ENCODE peak calls at places on chromosomes 16 and 17, in ten cellular contexts. K is fibroblast of lung; J is thoracic aorta; Z is Calu3; V is mucosa of descending colon; W is nephron progenitor cell; G is GM12865; T is psoas muscle; S is progenitor cell of endocrine pancreas; U is CD8-positive, alpha-beta T cell. X is an unnamed sample.

GRCh38 chr16:26889751-26890150 is 177.0 kb upstream of the C16orf82 start:
- DNase-seq in K (no peak), S (no peak), W (no peak), V (no peak), T (no peak), G (no peak), U (no peak), Z (no peak), J (no peak), X (no peak)

GRCh38 chr16:75257886-75258806 is 6.7 kb upstream of the BCAR1 start:
- DNase-seq in G (peak), K (no peak), Z (no peak), U (no peak), J (no peak), T (peak), S (no peak), W (no peak), V (no peak), X (no peak)

GRCh38 chr17:78973792-78974520 is 5.8 kb downstream of the LGALS3BP start:
- DNase-seq in Z (no peak), K (no peak), W (no peak), V (no peak), J (no peak), S (no peak), T (no peak), U (no peak), G (no peak), X (no peak)

GRCh38 chr17:81169870-81170309 is 3.9 kb upstream of the AATK start:
- DNase-seq in S (no peak), W (no peak), G (no peak), V (no peak), J (no peak), T (no peak), K (no peak), Z (no peak), U (no peak), X (no peak)

GRCh38 chr16:67158637-67159600 is 790 bp downstream of the TRADD start:
- DNase-seq in T (no peak), S (no peak), V (peak), U (peak), G (peak), K (peak), J (no peak), Z (peak), W (no peak), X (peak)

GRCh38 chr17:280901-281300 is 71.7 kb downstream of the RPH3AL start:
- DNase-seq in J (no peak), S (no peak), Z (no peak), U (no peak), T (no peak), G (no peak), W (no peak), V (no peak), K (no peak), X (no peak)

GRCh38 chr17:50858486-50859225 is 7.5 kb downstream of the TOB1 start:
- DNase-seq in W (no peak), G (no peak), K (no peak), V (no peak), U (no peak), S (no peak), Z (no peak), T (no peak), J (no peak), X (no peak)

GRCh38 chr16:70481929-70482536 is 27.6 kb downstream of the FCSK start:
- DNase-seq in S (no peak), T (no peak), J (no peak), W (no peak), V (no peak), G (no peak), U (no peak), Z (no peak), K (peak), X (no peak)

GRCh38 chr17:15893333-15894024 is 51.5 kb upstream of the ADORA2B start:
- DNase-seq in Z (no peak), V (no peak), U (no peak), W (no peak), J (no peak), T (no peak), K (peak), G (no peak), S (no peak), X (no peak)

GRCh38 chr17:75565618-75566017 is 22.0 kb upstream of the MYO15B start:
- DNase-seq in K (no peak), W (no peak), S (no peak), V (no peak), Z (no peak), G (no peak), U (no peak), J (no peak), T (no peak), X (no peak)

GRCh38 chr16:52471650-52472370 is 75.1 kb downstream of the TOX3 start:
- DNase-seq in K (no peak), W (no peak), V (no peak), Z (no peak), U (no peak), G (no peak), J (no peak), S (no peak), T (no peak), X (no peak)

GRCh38 chr16:28202147-28202746 is 9.5 kb downstream of the XPO6 start:
- DNase-seq in T (no peak), Z (no peak), V (no peak), U (no peak), J (no peak), S (no peak), W (no peak), G (no peak), K (no peak), X (no peak)

GRCh38 chr17:13384626-13385025 is 217.1 kb downstream of the HS3ST3A1 start:
- DNase-seq in K (no peak), W (no peak), S (no peak), J (no peak), G (no peak), V (no peak), Z (no peak), T (no peak), U (no peak), X (no peak)

GRCh38 chr16:29306953-29307597 is 99.4 kb downstream of the NPIPB11 start:
- DNase-seq in J (no peak), T (no peak), K (peak), U (no peak), V (no peak), G (no peak), W (no peak), Z (no peak), S (no peak), X (no peak)

GRCh38 chr16:15643453-15644305 is 725 bp upstream of the MARF1 start:
- DNase-seq in Z (peak), U (peak), K (peak), J (no peak), V (peak), G (peak), T (no peak), W (peak), S (no peak), X (no peak)

GRCh38 chr16:30473231-30474061 is 904 bp downstream of the ITGAL start:
- DNase-seq in V (peak), T (no peak), W (no peak), S (no peak), G (peak), J (no peak), U (peak), Z (no peak), K (no peak), X (peak)

GRCh38 chr16:70688266-70688742 is 2.5 kb upstream of the MTSS2 start:
- DNase-seq in Z (no peak), G (no peak), W (no peak), V (peak), K (peak), S (no peak), T (peak), U (no peak), J (no peak), X (no peak)

GRCh38 chr17:5879424-5879823 is 190.8 kb upstream of the WSCD1 start:
- DNase-seq in U (no peak), V (no peak), G (no peak), W (no peak), J (no peak), K (no peak), T (no peak), Z (no peak), S (no peak), X (no peak)

GRCh38 chr16:51024703-51025102 is 126.4 kb downstream of the SALL1 start:
- DNase-seq in G (no peak), Z (no peak), K (no peak), T (no peak), J (no peak), U (no peak), V (no peak), W (no peak), S (no peak), X (no peak)

GRCh38 chr17:82418001-82418986 is at the start of the genes HEXD and OGFOD3:
- DNase-seq in U (peak), T (peak), W (peak), Z (peak), J (no peak), V (peak), K (peak), G (peak), S (peak), X (peak)

GRCh38 chr17:16301963-16302855 is 51.1 kb downstream of the CENPV start:
- DNase-seq in Z (no peak), T (no peak), J (no peak), K (peak), W (no peak), U (no peak), S (no peak), V (no peak), G (no peak), X (no peak)

GRCh38 chr17:37461668-37462067 is 28.0 kb upstream of the DUSP14 start:
- DNase-seq in V (no peak), J (no peak), W (no peak), U (no peak), S (no peak), Z (no peak), G (no peak), K (no peak), T (no peak), X (no peak)

GRCh38 chr16:88673685-88674398 is 11.0 kb upstream of the MVD start:
- DNase-seq in S (no peak), J (no peak), U (no peak), Z (no peak), T (no peak), K (no peak), W (no peak), G (peak), V (no peak), X (no peak)

GRCh38 chr17:73013816-73014663 is 78.4 kb downstream of the SLC39A11 start:
- DNase-seq in T (no peak), J (no peak), U (no peak), K (peak), Z (no peak), G (no peak), V (no peak), S (no peak), W (peak), X (no peak)

GRCh38 chr17:163514-164103 is 17.8 kb downstream of the DOC2B start:
- DNase-seq in Z (peak), J (no peak), K (no peak), U (no peak), S (no peak), G (peak), T (no peak), W (no peak), V (no peak), X (no peak)

GRCh38 chr17:48731355-48731754 is 2.8 kb upstream of the HOXB13 start:
- DNase-seq in U (no peak), K (no peak), W (no peak), Z (no peak), V (no peak), T (no peak), G (no peak), J (no peak), S (no peak), X (no peak)

GRCh38 chr16:11257131-11257938 is 1.3 kb upstream of the SOCS1 start:
- DNase-seq in W (peak), U (peak), J (no peak), K (peak), S (peak), Z (peak), G (peak), T (peak), V (peak), X (peak)

DNA sequence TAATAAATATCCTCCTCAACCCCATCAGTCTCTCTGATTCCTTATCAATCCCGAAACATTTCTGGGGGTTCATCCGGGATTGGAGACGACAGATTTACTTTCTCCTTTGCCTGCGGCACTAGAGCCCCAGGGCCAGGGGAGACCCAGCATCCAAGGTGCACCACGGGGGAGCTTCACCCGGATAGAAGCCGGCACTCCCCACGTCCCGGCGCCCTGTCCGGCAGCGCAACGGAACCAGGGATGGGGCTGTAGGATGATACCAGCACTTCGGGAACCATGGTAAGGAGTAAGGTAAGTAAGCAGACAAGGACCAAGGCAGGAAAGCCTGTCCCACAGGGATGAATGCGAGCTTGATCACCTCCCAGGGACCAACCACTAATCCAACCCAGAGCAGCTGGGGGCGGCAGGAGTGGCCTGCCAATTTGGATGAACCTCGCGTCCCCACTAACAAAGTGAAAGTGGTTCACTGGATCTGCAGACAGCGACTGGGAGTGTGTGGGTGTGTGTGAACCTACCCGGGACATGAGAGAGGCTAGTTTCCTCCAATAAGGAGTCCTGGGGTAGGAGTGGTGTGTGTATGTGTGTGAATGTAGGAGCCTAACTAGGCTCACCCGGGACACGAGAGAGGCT is 11.9 kb downstream of the POLR3K start:
- DNase-seq in J (no peak), Z (no peak), K (no peak), T (no peak), U (no peak), G (no peak), V (no peak), W (no peak), S (no peak), X (no peak)
- TF ChIP-seq CTCF in J (no peak), Z (no peak), K (no peak), T (no peak), U (no peak), G (no peak), V (no peak), W (no peak), S (no peak), X (no peak)

GRCh38 chr16:55203570-55203969 is 120.4 kb upstream of the IRX6 start:
- DNase-seq in Z (no peak), U (no peak), V (no peak), T (no peak), S (no peak), G (no peak), K (no peak), J (no peak), W (no peak), X (no peak)

GRCh38 chr16:55204923-55205322 is 119.1 kb upstream of the IRX6 start:
- DNase-seq in U (no peak), S (no peak), G (no peak), W (no peak), Z (no peak), J (no peak), T (no peak), K (no peak), V (no peak), X (no peak)

GRCh38 chr16:55209626-55210025 is 114.4 kb upstream of the IRX6 start:
- DNase-seq in S (no peak), T (no peak), Z (no peak), K (no peak), U (no peak), V (no peak), W (no peak), G (no peak), J (no peak), X (no peak)

GRCh38 chr16:55204094-55204493 is 119.9 kb upstream of the IRX6 start:
- DNase-seq in U (no peak), W (no peak), S (no peak), T (no peak), Z (no peak), G (no peak), J (no peak), V (no peak), K (no peak), X (no peak)

GRCh38 chr16:55207679-55208294 is 116.2 kb upstream of the IRX6 start:
- DNase-seq in J (no peak), U (no peak), V (no peak), G (no peak), Z (no peak), K (no peak), W (no peak), T (no peak), S (no peak), X (no peak)
- TF ChIP-seq CTCF in J (no peak), U (no peak), V (no peak), G (no peak), Z (no peak), K (no peak), W (no peak), T (no peak), S (no peak), X (no peak)

GRCh38 chr16:14308357-14308723 is 237.2 kb downstream of the MRTFB start:
- DNase-seq in T (no peak), U (no peak), W (no peak), V (no peak), S (no peak), G (peak), Z (no peak), K (no peak), J (no peak), X (no peak)

GRCh38 chr16:14307623-14308356 is 236.7 kb downstream of the MRTFB start:
- DNase-seq in W (no peak), G (no peak), Z (peak), U (no peak), V (no peak), J (no peak), S (no peak), K (peak), T (peak), X (no peak)

GRCh38 chr16:14310519-14310991 is 239.4 kb downstream of the MRTFB start:
- DNase-seq in T (peak), U (no peak), K (peak), Z (no peak), G (peak), V (peak), W (no peak), S (no peak), J (no peak), X (no peak)

GRCh38 chr16:14309906-14310305 is 238.8 kb downstream of the MRTFB start:
- DNase-seq in Z (no peak), T (no peak), K (peak), G (peak), S (no peak), V (no peak), U (no peak), J (no peak), W (no peak), X (no peak)

GRCh38 chr16:14309001-14309886 is 238.1 kb downstream of the MRTFB start:
- DNase-seq in U (peak), S (peak), Z (peak), G (peak), J (no peak), K (peak), W (no peak), T (no peak), V (no peak), X (no peak)
- TF ChIP-seq CTCF in U (no peak), S (peak), Z (no peak), G (peak), J (no peak), K (peak), W (no peak), T (no peak), V (no peak), X (no peak)

GRCh38 chr16:10031473-10031872 is 150.8 kb downstream of the GRIN2A start:
- DNase-seq in K (no peak), J (no peak), V (no peak), Z (no peak), S (no peak), W (no peak), T (no peak), G (no peak), U (no peak), X (no peak)
- TF ChIP-seq CTCF in K (peak), J (peak), V (no peak), Z (no peak), S (no peak), W (no peak), T (no peak), G (no peak), U (no peak), X (no peak)

DNA sequence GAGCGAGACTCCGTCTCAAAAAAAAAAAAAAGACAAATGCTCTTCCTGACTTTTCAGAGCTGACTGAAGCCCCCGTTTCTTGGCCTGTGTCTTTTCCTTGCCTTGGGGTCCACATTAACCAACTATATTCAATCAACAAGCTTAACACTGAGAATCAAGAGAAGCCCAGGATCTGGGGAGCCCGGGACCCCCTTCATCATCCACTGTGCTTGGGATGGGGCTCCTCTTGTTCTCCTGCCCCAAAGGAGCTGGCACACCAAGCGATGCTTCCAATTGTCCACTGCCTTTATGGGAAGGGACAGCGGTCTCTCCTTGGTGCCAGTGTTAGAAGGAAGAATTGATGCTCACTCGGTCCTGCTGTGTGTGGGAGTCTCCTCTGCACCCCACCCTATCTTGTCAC is 146.6 kb downstream of the KCNJ12 start:
- DNase-seq in Z (no peak), J (no peak), W (no peak), K (no peak), S (no peak), T (no peak), V (no peak), U (no peak), G (no peak), X (no peak)
- TF ChIP-seq CTCF in Z (no peak), J (no peak), W (no peak), K (no peak), S (no peak), T (no peak), V (no peak), U (no peak), G (no peak), X (no peak)

GRCh38 chr17:40551874-40552768 is 13.2 kb downstream of the CCR7 start:
- DNase-seq in S (no peak), K (peak), V (no peak), U (peak), J (no peak), T (peak), G (peak), W (no peak), Z (no peak), X (peak)

GRCh38 chr17:40550608-40551007 is 14.7 kb downstream of the CCR7 start:
- DNase-seq in U (no peak), J (no peak), K (peak), T (peak), Z (no peak), S (peak), W (no peak), G (no peak), V (peak), X (no peak)

GRCh38 chr17:40548982-40549680 is 16.1 kb downstream of the CCR7 start:
- DNase-seq in G (no peak), U (no peak), V (peak), W (no peak), K (peak), S (peak), T (no peak), Z (peak), J (no peak), X (peak)

GRCh38 chr17:40552806-40553693 is 12.2 kb downstream of the CCR7 start:
- DNase-seq in S (no peak), Z (no peak), J (no peak), V (no peak), G (no peak), K (peak), T (no peak), U (no peak), W (no peak), X (peak)

DNA sequence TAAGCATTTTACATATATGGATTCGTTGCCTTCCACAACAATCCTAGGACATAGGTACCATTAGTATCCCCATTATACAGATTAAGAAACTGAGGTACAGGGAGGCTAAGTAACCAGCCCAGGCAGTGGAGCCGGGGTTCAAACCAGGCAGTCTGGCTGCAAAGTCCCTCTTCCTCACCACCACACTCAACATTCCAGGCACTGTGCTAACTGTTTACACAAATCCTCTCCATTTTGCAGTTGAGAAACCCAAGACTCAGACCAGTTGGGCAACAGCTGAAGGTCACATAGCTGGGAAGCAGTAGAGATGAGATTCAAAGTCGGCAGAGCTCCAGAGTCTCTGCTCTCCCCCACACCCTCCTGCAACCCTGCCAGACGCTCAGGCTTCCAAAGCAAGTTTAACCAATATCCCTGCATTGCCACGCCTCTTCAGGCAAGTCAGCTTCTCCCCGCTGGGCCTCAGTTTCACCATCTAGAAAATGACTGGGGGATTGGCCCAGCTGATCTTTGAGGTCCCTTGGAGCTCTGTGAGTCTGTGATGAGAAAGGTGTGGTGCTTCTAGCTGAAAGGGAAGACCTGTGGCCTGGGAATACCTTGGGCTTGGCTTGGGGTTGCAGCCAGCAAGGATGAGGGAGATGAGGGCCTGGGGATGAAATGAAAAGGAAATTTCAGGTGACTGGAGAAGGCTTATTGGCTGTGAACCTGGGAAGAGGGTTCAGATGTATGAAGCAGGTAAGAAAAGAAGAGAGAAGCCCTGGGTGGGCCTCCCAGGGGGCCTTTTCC is 14.0 kb downstream of the CCR7 start:
- DNase-seq in K (peak), V (peak), Z (no peak), U (peak), W (no peak), S (no peak), G (no peak), T (peak), J (no peak), X (peak)
- TF ChIP-seq CTCF in K (no peak), V (no peak), Z (no peak), U (no peak), W (no peak), S (no peak), G (no peak), T (no peak), J (no peak), X (no peak)